ENCODE peak calls at places on chromosomes 5 and 9, in five cellular contexts. One of them, this sample, is unnamed.

GRCh38 chr5:180205936-180206335 is 3.1 kb downstream of the RASGEF1C start:
- DNase-seq in GM12878: no peak
- DNase-seq in H1: no peak
- DNase-seq in HepG2: no peak
- DNase-seq in K562: no peak
- DNase-seq in this sample: no peak

GRCh38 chr5:6501701-6502100 is 53.0 kb downstream of the UBE2QL1 start:
- DNase-seq in K562: no peak
- DNase-seq in GM12878: no peak
- DNase-seq in HepG2: no peak
- DNase-seq in H1: no peak
- DNase-seq in this sample: no peak

GRCh38 chr5:3391210-3391609 is 204.4 kb upstream of the IRX1 start:
- DNase-seq in GM12878: no peak
- DNase-seq in K562: no peak
- DNase-seq in H1: no peak
- DNase-seq in HepG2: no peak
- DNase-seq in this sample: no peak

GRCh38 chr5:154948313-154948712 is 7.4 kb downstream of the MRPL22 start:
- DNase-seq in GM12878: no peak
- DNase-seq in HepG2: no peak
- DNase-seq in H1: no peak
- DNase-seq in K562: no peak
- DNase-seq in this sample: no peak

GRCh38 chr5:137635521-137635921 is 100.4 kb downstream of the KLHL3 start:
- DNase-seq in H1: no peak
- DNase-seq in HepG2: no peak
- DNase-seq in GM12878: no peak
- DNase-seq in K562: no peak
- DNase-seq in this sample: no peak

GRCh38 chr5:154479944-154480750 is 2.1 kb upstream of the HAND1 start:
- DNase-seq in K562: no peak
- DNase-seq in HepG2: no peak
- DNase-seq in H1: no peak
- DNase-seq in GM12878: no peak
- DNase-seq in this sample: peak

GRCh38 chr5:68333649-68334549 is 118.3 kb downstream of the PIK3R1 start:
- DNase-seq in HepG2: peak
- DNase-seq in H1: no peak
- DNase-seq in GM12878: no peak
- DNase-seq in K562: peak
- DNase-seq in this sample: no peak

GRCh38 chr9:120900821-120901220 is 23.8 kb upstream of the PHF19 start:
- DNase-seq in GM12878: no peak
- DNase-seq in HepG2: no peak
- DNase-seq in K562: no peak
- DNase-seq in H1: no peak
- DNase-seq in this sample: no peak

GRCh38 chr9:134172198-134173126 is 8.1 kb upstream of the RNU6ATAC start:
- DNase-seq in K562: no peak
- DNase-seq in H1: no peak
- DNase-seq in GM12878: no peak
- DNase-seq in HepG2: no peak
- DNase-seq in this sample: no peak

GRCh38 chr5:35182541-35183242 is 47.6 kb downstream of the PRLR start:
- DNase-seq in HepG2: no peak
- DNase-seq in K562: no peak
- DNase-seq in H1: no peak
- DNase-seq in GM12878: no peak
- DNase-seq in this sample: no peak

GRCh38 chr9:29213374-29214161 is 1640.3 kb upstream of the C9orf72 start:
- DNase-seq in HepG2: no peak
- DNase-seq in K562: no peak
- DNase-seq in GM12878: no peak
- DNase-seq in H1: no peak
- DNase-seq in this sample: peak

GRCh38 chr9:69594180-69594579 is 78.0 kb downstream of the APBA1 start:
- DNase-seq in K562: no peak
- DNase-seq in HepG2: no peak
- DNase-seq in GM12878: no peak
- DNase-seq in H1: no peak
- DNase-seq in this sample: no peak

GRCh38 chr5:172643392-172643871 is 2.4 kb downstream of the NEURL1B start:
- DNase-seq in GM12878: no peak
- DNase-seq in K562: no peak
- DNase-seq in H1: no peak
- DNase-seq in HepG2: no peak
- DNase-seq in this sample: no peak

GRCh38 chr9:97873877-97874276 is 20.9 kb downstream of the FOXE1 start:
- DNase-seq in HepG2: no peak
- DNase-seq in H1: no peak
- DNase-seq in K562: no peak
- DNase-seq in GM12878: no peak
- DNase-seq in this sample: no peak

GRCh38 chr9:71630371-71630770 is 137.9 kb downstream of the CEMIP2 start:
- DNase-seq in HepG2: no peak
- DNase-seq in K562: peak
- DNase-seq in GM12878: no peak
- DNase-seq in H1: no peak
- DNase-seq in this sample: no peak

GRCh38 chr5:123875444-123876264 is 363.7 kb downstream of the CSNK1G3 start:
- DNase-seq in GM12878: no peak
- DNase-seq in HepG2: peak
- DNase-seq in K562: no peak
- DNase-seq in H1: no peak
- DNase-seq in this sample: peak

GRCh38 chr5:141680751-141681201 is 1.3 kb downstream of the ARAP3 start:
- DNase-seq in HepG2: peak
- DNase-seq in H1: peak
- DNase-seq in GM12878: no peak
- DNase-seq in K562: no peak
- DNase-seq in this sample: peak

GRCh38 chr5:159777049-159777448 is 139.2 kb upstream of the ADRA1B start:
- DNase-seq in HepG2: no peak
- DNase-seq in H1: no peak
- DNase-seq in GM12878: no peak
- DNase-seq in K562: no peak
- DNase-seq in this sample: no peak

GRCh38 chr5:10140195-10140973 is 109.3 kb downstream of the ATPSCKMT start:
- DNase-seq in GM12878: no peak
- DNase-seq in K562: peak
- DNase-seq in H1: no peak
- DNase-seq in HepG2: peak
- DNase-seq in this sample: peak

GRCh38 chr9:126947529-126947928 is 32.9 kb downstream of the RALGPS1 start:
- DNase-seq in H1: peak
- DNase-seq in HepG2: no peak
- DNase-seq in K562: peak
- DNase-seq in GM12878: no peak
- DNase-seq in this sample: peak

GRCh38 chr5:24789631-24790354 is 145.0 kb upstream of the CDH10 start:
- DNase-seq in H1: no peak
- DNase-seq in HepG2: no peak
- DNase-seq in GM12878: no peak
- DNase-seq in K562: no peak
- DNase-seq in this sample: no peak

GRCh38 chr5:135822286-135822685 is 12.2 kb upstream of the SLC25A48 start:
- DNase-seq in HepG2: no peak
- DNase-seq in K562: no peak
- DNase-seq in GM12878: no peak
- DNase-seq in H1: no peak
- DNase-seq in this sample: no peak

GRCh38 chr9:9078301-9078700 is 1278.7 kb upstream of the DMAC1 start:
- DNase-seq in HepG2: no peak
- DNase-seq in H1: no peak
- DNase-seq in GM12878: no peak
- DNase-seq in K562: no peak
- DNase-seq in this sample: no peak

GRCh38 chr5:4196744-4197646 is 601.4 kb downstream of the IRX1 start:
- DNase-seq in HepG2: no peak
- DNase-seq in GM12878: no peak
- DNase-seq in K562: no peak
- DNase-seq in H1: no peak
- DNase-seq in this sample: no peak

GRCh38 chr9:129968690-129969485 is 74.1 kb downstream of the FNBP1 start:
- DNase-seq in H1: no peak
- DNase-seq in GM12878: no peak
- DNase-seq in K562: peak
- DNase-seq in HepG2: no peak
- DNase-seq in this sample: no peak

GRCh38 chr9:120996409-120996808 is 53.7 kb downstream of the C5 start:
- DNase-seq in K562: no peak
- DNase-seq in HepG2: no peak
- DNase-seq in H1: no peak
- DNase-seq in GM12878: no peak
- DNase-seq in this sample: no peak

GRCh38 chr9:69937358-69937757 is 106.3 kb upstream of the MAMDC2 start:
- DNase-seq in H1: no peak
- DNase-seq in HepG2: no peak
- DNase-seq in K562: peak
- DNase-seq in GM12878: no peak
- DNase-seq in this sample: no peak

GRCh38 chr9:134455951-134456739 is 129.9 kb downstream of the RXRA start:
- DNase-seq in K562: peak
- DNase-seq in HepG2: no peak
- DNase-seq in H1: no peak
- DNase-seq in GM12878: no peak
- DNase-seq in this sample: no peak

GRCh38 chr5:7242118-7242517 is 153.8 kb upstream of the ADCY2 start:
- DNase-seq in HepG2: no peak
- DNase-seq in H1: no peak
- DNase-seq in GM12878: no peak
- DNase-seq in K562: no peak
- DNase-seq in this sample: no peak

GRCh38 chr5:43085453-43085852 is 35.3 kb upstream of the ZNF131 start:
- DNase-seq in H1: no peak
- DNase-seq in GM12878: no peak
- DNase-seq in HepG2: no peak
- DNase-seq in K562: no peak
- DNase-seq in this sample: no peak

GRCh38 chr5:91132552-91132951 is 250.6 kb downstream of the ARRDC3 start:
- DNase-seq in GM12878: peak
- DNase-seq in H1: no peak
- DNase-seq in K562: no peak
- DNase-seq in HepG2: no peak
- DNase-seq in this sample: no peak

GRCh38 chr5:6717687-6718086 is 4.5 kb downstream of the TENT4A start:
- DNase-seq in HepG2: no peak
- DNase-seq in H1: no peak
- DNase-seq in K562: no peak
- DNase-seq in GM12878: no peak
- DNase-seq in this sample: no peak

GRCh38 chr5:39542511-39542910 is 117.7 kb upstream of the DAB2 start:
- DNase-seq in H1: no peak
- DNase-seq in GM12878: no peak
- DNase-seq in K562: no peak
- DNase-seq in HepG2: no peak
- DNase-seq in this sample: no peak

GRCh38 chr5:1890296-1890695 is 7.6 kb upstream of the IRX4 start:
- DNase-seq in HepG2: no peak
- DNase-seq in K562: no peak
- DNase-seq in H1: no peak
- DNase-seq in GM12878: no peak
- DNase-seq in this sample: no peak

GRCh38 chr9:114308361-114308950 is 14.4 kb upstream of the ORM1 start:
- DNase-seq in GM12878: no peak
- DNase-seq in HepG2: no peak
- DNase-seq in H1: no peak
- DNase-seq in K562: no peak
- DNase-seq in this sample: no peak

GRCh38 chr9:114305189-114305555 is 17.7 kb upstream of the ORM1 start:
- DNase-seq in K562: no peak
- DNase-seq in H1: no peak
- DNase-seq in GM12878: no peak
- DNase-seq in HepG2: no peak
- DNase-seq in this sample: peak

GRCh38 chr9:114304416-114305188 is 18.3 kb upstream of the ORM1 start:
- DNase-seq in H1: no peak
- DNase-seq in HepG2: no peak
- DNase-seq in K562: no peak
- DNase-seq in GM12878: no peak
- DNase-seq in this sample: peak

GRCh38 chr9:114309096-114309495 is 13.8 kb upstream of the ORM1 start:
- DNase-seq in HepG2: no peak
- DNase-seq in H1: no peak
- DNase-seq in K562: no peak
- DNase-seq in GM12878: no peak
- DNase-seq in this sample: no peak

GRCh38 chr9:114307323-114308250 is 15.3 kb upstream of the ORM1 start:
- DNase-seq in GM12878: no peak
- DNase-seq in K562: no peak
- DNase-seq in HepG2: no peak
- DNase-seq in H1: no peak
- DNase-seq in this sample: no peak
- TF ChIP-seq ATF2 in GM12878: no peak
- TF ChIP-seq ATF2 in K562: no peak
- TF ChIP-seq ATF2 in HepG2: no peak
- TF ChIP-seq ATF2 in H1: no peak
- TF ChIP-seq ATF2 in this sample: no peak

GRCh38 chr9:17222932-17223331 is 88.1 kb downstream of the CNTLN start:
- DNase-seq in K562: no peak
- DNase-seq in HepG2: no peak
- DNase-seq in H1: no peak
- DNase-seq in GM12878: no peak
- DNase-seq in this sample: no peak
- TF ChIP-seq ATF2 in K562: no peak
- TF ChIP-seq ATF2 in HepG2: no peak
- TF ChIP-seq ATF2 in H1: no peak
- TF ChIP-seq ATF2 in GM12878: no peak
- TF ChIP-seq ATF2 in this sample: no peak

GRCh38 chr5:169413416-169413815 is 112.5 kb upstream of the SLIT3 start:
- DNase-seq in GM12878: no peak
- DNase-seq in H1: no peak
- DNase-seq in K562: no peak
- DNase-seq in HepG2: no peak
- DNase-seq in this sample: no peak

GRCh38 chr5:169417676-169418075 is 116.7 kb upstream of the SLIT3 start:
- DNase-seq in GM12878: no peak
- DNase-seq in H1: no peak
- DNase-seq in K562: no peak
- DNase-seq in HepG2: no peak
- DNase-seq in this sample: no peak

GRCh38 chr5:169415948-169416347 is 115.0 kb upstream of the SLIT3 start:
- DNase-seq in HepG2: no peak
- DNase-seq in GM12878: no peak
- DNase-seq in K562: no peak
- DNase-seq in H1: no peak
- DNase-seq in this sample: no peak

GRCh38 chr5:169415351-169415750 is 114.4 kb upstream of the SLIT3 start:
- DNase-seq in HepG2: no peak
- DNase-seq in K562: no peak
- DNase-seq in H1: no peak
- DNase-seq in GM12878: no peak
- DNase-seq in this sample: no peak

GRCh38 chr5:169416583-169417196 is 115.8 kb upstream of the SLIT3 start:
- DNase-seq in K562: no peak
- DNase-seq in GM12878: peak
- DNase-seq in HepG2: no peak
- DNase-seq in H1: no peak
- DNase-seq in this sample: no peak
- TF ChIP-seq ATF2 in K562: no peak
- TF ChIP-seq ATF2 in GM12878: peak
- TF ChIP-seq ATF2 in HepG2: no peak
- TF ChIP-seq ATF2 in H1: no peak
- TF ChIP-seq ATF2 in this sample: no peak

GRCh38 chr5:128674837-128675446 is 136.9 kb upstream of the FBN2 start:
- DNase-seq in K562: peak
- DNase-seq in HepG2: peak
- DNase-seq in GM12878: no peak
- DNase-seq in H1: no peak
- DNase-seq in this sample: peak
- TF ChIP-seq ATF2 in K562: no peak
- TF ChIP-seq ATF2 in HepG2: no peak
- TF ChIP-seq ATF2 in GM12878: no peak
- TF ChIP-seq ATF2 in H1: no peak
- TF ChIP-seq ATF2 in this sample: no peak

This sample was measured in WTC11.